ENCODE peak calls at places on chromosomes 11 and 22, in eight cellular contexts. Z, X, R, S, K, J, L and F are unnamed samples.
A peak's percentile ranks its signal among the peaks of the same experiment; 100 is the strongest.

GRCh38 chr22:43042101-43042780 is 27.3 kb upstream of the PACSIN2 start:
- DNase-seq in K (no peak), R (no peak), J (no peak), Z (no peak), S (no peak), X (peak; percentile 13), L (peak; percentile 16), F (no peak)

GRCh38 chr22:36010913-36011312 is 17.7 kb downstream of the RBFOX2 start:
- DNase-seq in L (peak; percentile 90), S (no peak), K (no peak), R (no peak), Z (peak; percentile 93), X (no peak), J (no peak), F (peak; percentile 37)

GRCh38 chr11:117481036-117481435 is 153.4 kb downstream of the CEP164 start:
- DNase-seq in K (no peak), X (no peak), J (no peak), L (no peak), S (no peak), Z (no peak), R (no peak), F (no peak)

GRCh38 chr22:25453557-25453956 is 110.9 kb upstream of the GRK3 start:
- DNase-seq in L (no peak), J (no peak), Z (no peak), S (no peak), K (no peak), X (no peak), R (no peak), F (no peak)

GRCh38 chr11:18844753-18845367 is 53.3 kb upstream of the PTPN5 start:
- DNase-seq in S (peak; percentile 88), L (peak; percentile 47), Z (peak; percentile 12), J (no peak), R (no peak), K (no peak), X (peak; percentile 58), F (no peak)

GRCh38 chr22:21734540-21735197 is 925 bp downstream of the YPEL1 start:
- DNase-seq in J (no peak), L (peak; percentile 42), S (no peak), R (no peak), X (peak; percentile 37), Z (no peak), K (no peak), F (no peak)

GRCh38 chr11:18243783-18244362 is 4.6 kb downstream of the SAA2 start:
- DNase-seq in X (peak; percentile 68), S (peak; percentile 88), Z (peak; percentile 58), L (peak; percentile 79), K (peak; percentile 78), R (peak; percentile 79), J (no peak), F (peak; percentile 26)

GRCh38 chr11:44634401-44635281 is 69.2 kb downstream of the CD82 start:
- DNase-seq in R (peak; percentile 62), X (no peak), L (peak; percentile 32), Z (peak; percentile 15), K (no peak), J (peak; percentile 44), S (peak; percentile 84), F (peak; percentile 79)

GRCh38 chr11:87322570-87322969 is 284.8 kb downstream of the TMEM135 start:
- DNase-seq in X (no peak), S (no peak), Z (no peak), R (no peak), L (peak; percentile 45), J (no peak), K (no peak), F (no peak)

GRCh38 chr11:117144477-117145392 is 648 bp downstream of the PAFAH1B2 start:
- DNase-seq in J (peak; percentile 43), L (peak; percentile 85), R (peak; percentile 71), X (peak; percentile 47), K (no peak), S (peak; percentile 58), Z (peak; percentile 29), F (no peak)

GRCh38 chr11:8167796-8168195 is 1.0 kb downstream of the RIC3 start:
- DNase-seq in K (no peak), R (no peak), J (peak; percentile 6), L (peak; percentile 3), S (no peak), Z (no peak), X (no peak), F (no peak)

GRCh38 chr11:8168485-8169257 is at the start of gene RIC3:
- DNase-seq in X (no peak), R (no peak), S (peak; percentile 79), J (no peak), L (no peak), K (peak; percentile 58), Z (no peak), F (no peak)
- H3K4me3 ChIP-seq in X (peak within 1 kb of the TSS; percentile 65), R (no peak within 1 kb of the TSS), S (peak within 1 kb of the TSS; percentile 85), J (peak within 1 kb of the TSS; percentile 51), L (peak within 1 kb of the TSS; percentile 56), K (peak within 1 kb of the TSS; percentile 66), Z (no peak within 1 kb of the TSS), F (peak within 1 kb of the TSS; percentile 27)

DNA sequence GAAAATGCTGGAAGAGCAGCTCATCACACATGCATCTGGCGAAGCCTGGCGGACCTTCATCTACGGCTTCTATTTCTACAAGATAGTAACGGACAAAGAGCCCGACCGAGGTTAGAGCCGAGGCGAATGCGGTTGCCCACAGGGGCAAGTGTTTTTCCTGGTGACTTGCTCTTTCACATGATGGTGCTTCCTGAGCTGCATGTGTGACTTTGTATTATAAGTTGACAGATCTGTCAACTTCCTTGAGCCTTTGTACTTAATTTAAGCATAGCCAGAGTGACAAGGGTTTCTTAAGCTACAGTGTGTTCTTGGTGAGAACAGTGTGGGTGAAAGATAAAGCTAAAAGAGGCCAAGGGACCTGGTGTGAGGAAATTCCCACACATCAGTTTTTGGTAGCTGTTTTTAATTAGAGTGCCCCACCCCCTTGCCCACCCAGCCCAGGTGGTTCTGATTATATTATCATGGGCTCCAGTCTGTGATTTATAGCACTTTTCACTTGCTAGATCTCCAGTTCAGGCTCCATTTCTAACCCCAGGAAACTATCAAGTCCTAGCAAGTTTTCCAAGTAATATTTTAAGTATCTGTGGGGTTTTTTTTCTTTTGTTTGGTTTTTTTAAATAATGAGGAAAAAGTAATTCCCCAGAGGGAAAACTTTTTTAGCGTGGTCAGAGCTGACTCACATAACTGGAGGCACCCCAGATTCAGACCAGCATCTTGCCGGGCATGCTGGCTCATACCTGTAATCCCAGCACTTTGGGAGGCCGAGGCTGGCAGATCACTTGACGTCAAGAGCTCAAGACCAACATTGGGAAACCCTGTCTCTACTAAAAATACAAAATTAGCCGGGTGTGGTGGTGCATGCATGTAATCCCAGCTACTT is 67.9 kb upstream of the YWHAH start:
- DNase-seq in L (peak; percentile 46), Z (peak; percentile 67), R (no peak), S (no peak), K (no peak), J (no peak), X (no peak), F (no peak)
- H3K4me3 ChIP-seq in L (no peak overlapping the region), Z (no peak overlapping the region), R (no peak overlapping the region), S (no peak overlapping the region), K (no peak overlapping the region), J (no peak overlapping the region), X (no peak overlapping the region), F (no peak overlapping the region)

GRCh38 chr22:31678748-31679147 is 16.7 kb upstream of the PISD start:
- DNase-seq in K (peak; percentile 1), Z (no peak), R (no peak), X (no peak), J (no peak), L (no peak), S (no peak), F (no peak)

GRCh38 chr22:31681625-31682345 is 19.8 kb upstream of the PISD start:
- DNase-seq in R (no peak), Z (no peak), L (peak; percentile 51), X (no peak), J (no peak), S (no peak), K (peak; percentile 7), F (no peak)

GRCh38 chr22:31680764-31681624 is 19.0 kb upstream of the PISD start:
- DNase-seq in Z (no peak), R (no peak), S (no peak), L (peak; percentile 79), K (peak; percentile 20), J (no peak), X (no peak), F (no peak)

GRCh38 chr22:31676700-31677099 is 14.7 kb upstream of the PISD start:
- DNase-seq in K (peak; percentile 93), R (no peak), J (no peak), Z (peak; percentile 76), S (peak; percentile 98), X (peak; percentile 75), L (peak; percentile 22), F (peak; percentile 86)
- H3K4me3 ChIP-seq in K (peak overlapping the region; percentile 74), R (no peak overlapping the region), J (peak overlapping the region; percentile 63), Z (peak overlapping the region; percentile 31), S (peak overlapping the region; percentile 44), X (peak overlapping the region; percentile 49), L (peak overlapping the region; percentile 85), F (peak overlapping the region; percentile 42)

GRCh38 chr11:720017-720641 is 14.1 kb downstream of the EPS8L2 start:
- DNase-seq in Z (no peak), R (no peak), S (no peak), L (no peak), X (no peak), K (no peak), J (no peak), F (no peak)

GRCh38 chr11:721913-722811 is 16.1 kb downstream of the EPS8L2 start:
- DNase-seq in R (peak; percentile 59), K (peak; percentile 75), X (peak; percentile 80), S (peak; percentile 53), Z (no peak), L (no peak), J (no peak), F (no peak)

GRCh38 chr11:719214-720016 is 13.4 kb downstream of the EPS8L2 start:
- DNase-seq in L (no peak), Z (no peak), R (no peak), J (no peak), X (no peak), S (no peak), K (no peak), F (no peak)

GRCh38 chr11:721347-721912 is 15.4 kb downstream of the EPS8L2 start:
- DNase-seq in X (no peak), J (no peak), S (no peak), Z (no peak), L (no peak), K (no peak), R (no peak), F (no peak)

GRCh38 chr11:720642-721346 is 14.8 kb downstream of the EPS8L2 start:
- DNase-seq in R (peak; percentile 87), X (no peak), J (no peak), Z (no peak), K (no peak), L (no peak), S (peak; percentile 91), F (no peak)
- H3K4me3 ChIP-seq in R (peak overlapping the region; percentile 33), X (peak overlapping the region; percentile 55), J (no peak overlapping the region), Z (no peak overlapping the region), K (no peak overlapping the region), L (no peak overlapping the region), S (peak overlapping the region; percentile 51), F (no peak overlapping the region)